ENCODE peak calls at places on chromosomes 6 and 20, in six cellular contexts. W, Y, E, B, K and C are unnamed samples.

GRCh38 chr20:2794202-2794748 is 6.2 kb downstream of the CPXM1 start:
- DNase-seq in W (no peak), Y (no peak), E (no peak), B (no peak), K (no peak), C (no peak)

GRCh38 chr6:33450434-33450833 is 3.9 kb upstream of the ZBTB9 start:
- DNase-seq in W (no peak), Y (no peak), E (no peak), B (no peak), K (no peak), C (no peak)

GRCh38 chr20:9087531-9088217 is 18.8 kb downstream of the PLCB4 start:
- DNase-seq in W (no peak), Y (no peak), E (no peak), B (no peak), K (no peak), C (no peak)

GRCh38 chr6:110265273-110265672 is 85.0 kb downstream of the CDC40 start:
- DNase-seq in W (no peak), Y (no peak), E (no peak), B (no peak), K (no peak), C (no peak)

GRCh38 chr20:44642203-44643153 is 9.0 kb downstream of the ADA start:
- DNase-seq in W (no peak), Y (no peak), E (peak), B (no peak), K (peak), C (no peak)

GRCh38 chr6:46900266-46900665 is 21.5 kb downstream of the ADGRF5 start:
- DNase-seq in W (no peak), Y (no peak), E (no peak), B (no peak), K (no peak), C (no peak)

GRCh38 chr6:45587229-45588060 is 209.7 kb upstream of the SUPT3H start:
- DNase-seq in W (no peak), Y (no peak), E (no peak), B (no peak), K (no peak), C (no peak)

GRCh38 chr6:83514877-83515466 is 2.6 kb downstream of the PRSS35 start:
- DNase-seq in W (no peak), Y (peak), E (no peak), B (no peak), K (no peak), C (no peak)

GRCh38 chr6:149897855-149898744 is at the start of gene RAET1E:
- DNase-seq in W (no peak), Y (no peak), E (no peak), B (no peak), K (peak), C (no peak)

GRCh38 chr6:119289651-119290050 is 59.9 kb downstream of the MAN1A1 start:
- DNase-seq in W (no peak), Y (no peak), E (no peak), B (no peak), K (no peak), C (no peak)

GRCh38 chr6:89564752-89565427 is 73.7 kb downstream of the LYRM2 start:
- DNase-seq in W (no peak), Y (no peak), E (no peak), B (no peak), K (no peak), C (no peak)

GRCh38 chr20:48284837-48285236 is 499.6 kb upstream of the SULF2 start:
- DNase-seq in W (no peak), Y (no peak), E (no peak), B (no peak), K (no peak), C (no peak)

GRCh38 chr20:64071341-64072332 is 7.7 kb downstream of the RGS19 start:
- DNase-seq in W (no peak), Y (no peak), E (no peak), B (no peak), K (no peak), C (no peak)

GRCh38 chr6:82118150-82118562 is 129.4 kb downstream of the IBTK start:
- DNase-seq in W (no peak), Y (no peak), E (no peak), B (no peak), K (no peak), C (no peak)

GRCh38 chr6:159681104-159681503 is 11.9 kb downstream of the SOD2 start:
- DNase-seq in W (no peak), Y (no peak), E (no peak), B (no peak), K (no peak), C (no peak)

GRCh38 chr6:40378071-40378724 is 209.0 kb downstream of the LRFN2 start:
- DNase-seq in W (no peak), Y (no peak), E (no peak), B (no peak), K (no peak), C (no peak)

GRCh38 chr6:166862287-166862977 is 93.9 kb downstream of the RNASET2 start:
- DNase-seq in W (peak), Y (no peak), E (no peak), B (peak), K (peak), C (no peak)

GRCh38 chr6:99822741-99823512 is 171.1 kb downstream of the MCHR2 start:
- DNase-seq in W (no peak), Y (no peak), E (peak), B (no peak), K (no peak), C (peak)

GRCh38 chr20:49288784-49289696 is 11.2 kb upstream of the ZNFX1 start:
- DNase-seq in W (no peak), Y (no peak), E (no peak), B (no peak), K (peak), C (no peak)

GRCh38 chr20:24772667-24773066 is 176.4 kb upstream of the CST7 start:
- DNase-seq in W (no peak), Y (no peak), E (no peak), B (no peak), K (peak), C (no peak)

GRCh38 chr20:4937422-4938319 is 63.6 kb downstream of the SLC23A2 start:
- DNase-seq in W (no peak), Y (no peak), E (no peak), B (no peak), K (peak), C (no peak)

GRCh38 chr6:107080036-107080435 is 35.3 kb downstream of the BEND3 start:
- DNase-seq in W (no peak), Y (no peak), E (no peak), B (no peak), K (no peak), C (no peak)

GRCh38 chr20:33280775-33281174 is 2.2 kb upstream of the BPIFB1 start:
- DNase-seq in W (no peak), Y (no peak), E (no peak), B (no peak), K (no peak), C (no peak)

GRCh38 chr6:145204258-145204766 is 531.0 kb downstream of the EPM2A start:
- DNase-seq in W (no peak), Y (no peak), E (no peak), B (no peak), K (peak), C (no peak)

GRCh38 chr20:23362392-23363256 is 642 bp downstream of the GZF1 start:
- DNase-seq in W (no peak), Y (no peak), E (no peak), B (peak), K (peak), C (no peak)

GRCh38 chr6:73050706-73051105 is 174.6 kb downstream of the KHDC1L start:
- DNase-seq in W (no peak), Y (no peak), E (no peak), B (no peak), K (no peak), C (no peak)

GRCh38 chr6:163790296-163790840 is 375.9 kb downstream of the QKI start:
- DNase-seq in W (no peak), Y (no peak), E (no peak), B (no peak), K (no peak), C (no peak)

GRCh38 chr6:116313377-116313776 is 33.6 kb upstream of the TSPYL1 start:
- DNase-seq in W (no peak), Y (no peak), E (no peak), B (no peak), K (no peak), C (no peak)

GRCh38 chr6:153947817-153948447 is 91.1 kb upstream of the OPRM1 start:
- DNase-seq in W (no peak), Y (peak), E (no peak), B (no peak), K (peak), C (no peak)

GRCh38 chr20:24376523-24377085 is 92.8 kb upstream of the SYNDIG1 start:
- DNase-seq in W (no peak), Y (no peak), E (peak), B (no peak), K (no peak), C (no peak)

GRCh38 chr6:46393161-46393939 is 97.9 kb downstream of the RCAN2 start:
- DNase-seq in W (no peak), Y (no peak), E (no peak), B (no peak), K (no peak), C (no peak)

GRCh38 chr20:35144694-35145093 is 2.4 kb downstream of the EDEM2 start:
- DNase-seq in W (no peak), Y (no peak), E (no peak), B (no peak), K (no peak), C (no peak)

GRCh38 chr6:43608310-43608763 is 20.7 kb downstream of the GTPBP2 start:
- DNase-seq in W (peak), Y (peak), E (peak), B (no peak), K (peak), C (peak)

GRCh38 chr6:90144396-90144795 is 152.2 kb downstream of the BACH2 start:
- DNase-seq in W (peak), Y (peak), E (no peak), B (no peak), K (no peak), C (no peak)

GRCh38 chr6:73309534-73309783 is 44.6 kb downstream of the DPPA5 start:
- DNase-seq in W (no peak), Y (no peak), E (no peak), B (no peak), K (no peak), C (no peak)

GRCh38 chr20:32675223-32675975 is 1.7 kb upstream of the C20orf203 start:
- DNase-seq in W (no peak), Y (no peak), E (no peak), B (no peak), K (no peak), C (no peak)

GRCh38 chr6:36720251-36721141 is 22.9 kb downstream of the RAB44 start:
- DNase-seq in W (no peak), Y (no peak), E (no peak), B (no peak), K (no peak), C (no peak)

GRCh38 chr20:33940701-33941100 is 53.0 kb upstream of the RALY start:
- DNase-seq in W (no peak), Y (no peak), E (no peak), B (no peak), K (no peak), C (no peak)

GRCh38 chr6:140360651-140361050 is 986.2 kb upstream of the CITED2 start:
- DNase-seq in W (no peak), Y (no peak), E (no peak), B (no peak), K (no peak), C (no peak)